ENCODE peak calls at places on chromosomes 13 and 19, in eight cellular contexts. O, A, Q, U, T, R, Z and P are unnamed samples.

GRCh38 chr19:42178791-42179500 is 38.5 kb downstream of the DEDD2 start:
- DNase-seq in A (peak; percentile 53), Z (no peak), Q (no peak), T (no peak), U (no peak), O (no peak), R (no peak), P (no peak)

GRCh38 chr13:93045836-93046235 is 180.8 kb upstream of the GPC6 start:
- DNase-seq in A (no peak), Z (no peak), Q (no peak), T (peak; percentile 21), R (no peak), U (no peak), O (no peak), P (peak; percentile 5)

GRCh38 chr13:70473912-70474311 is 365.7 kb upstream of the KLHL1 start:
- DNase-seq in U (no peak), A (no peak), Q (no peak), R (no peak), Z (no peak), T (no peak), O (no peak), P (no peak)

GRCh38 chr13:60335531-60335930 is 61.5 kb upstream of the TDRD3 start:
- DNase-seq in Q (no peak), Z (no peak), R (no peak), O (no peak), T (peak; percentile 30), U (no peak), A (no peak), P (peak; percentile 35)

GRCh38 chr13:80084086-80084676 is 256.7 kb downstream of the SPRY2 start:
- DNase-seq in A (no peak), U (no peak), Q (no peak), O (peak; percentile 91), Z (no peak), T (peak; percentile 96), R (no peak), P (peak; percentile 95)

GRCh38 chr19:39212377-39212742 is 8.3 kb upstream of the SYCN start:
- DNase-seq in R (peak; percentile 72), A (peak; percentile 33), U (peak; percentile 28), Q (peak; percentile 85), O (no peak), T (peak; percentile 21), Z (no peak), P (peak; percentile 14)

GRCh38 chr13:65926750-65927171 is 1303.4 kb downstream of the PCDH9 start:
- DNase-seq in T (no peak), Q (no peak), U (no peak), O (no peak), R (peak; percentile 63), Z (peak; percentile 11), A (peak; percentile 21), P (no peak)

GRCh38 chr19:3113100-3114017 is 19.2 kb downstream of the GNA11 start:
- DNase-seq in O (no peak), R (no peak), T (no peak), Q (no peak), Z (no peak), U (no peak), A (no peak), P (no peak)

GRCh38 chr13:87570669-87571068 is 100.5 kb upstream of the SLITRK5 start:
- DNase-seq in O (no peak), Z (no peak), R (no peak), U (no peak), T (no peak), Q (no peak), A (no peak), P (no peak)

GRCh38 chr13:50365683-50366391 is 350.6 kb downstream of the KCNRG start:
- DNase-seq in T (no peak), A (no peak), U (no peak), R (no peak), Z (no peak), O (no peak), Q (peak; percentile 79), P (peak; percentile 23)

GRCh38 chr13:102724923-102725322 is 30.1 kb upstream of the METTL21C start:
- DNase-seq in T (peak; percentile 74), Q (no peak), A (no peak), O (peak; percentile 23), Z (no peak), R (no peak), U (no peak), P (peak; percentile 90)

GRCh38 chr13:102729560-102730275 is 34.9 kb upstream of the METTL21C start:
- DNase-seq in O (peak; percentile 10), T (peak; percentile 91), Z (no peak), A (no peak), Q (no peak), U (no peak), R (no peak), P (peak; percentile 87)

GRCh38 chr13:102721800-102722231 is 27.0 kb upstream of the METTL21C start:
- DNase-seq in R (no peak), Z (no peak), A (no peak), O (peak; percentile 19), Q (no peak), T (peak; percentile 64), U (no peak), P (peak; percentile 60)

GRCh38 chr13:102726430-102726829 is 31.6 kb upstream of the METTL21C start:
- DNase-seq in Q (peak; percentile 10), O (no peak), A (no peak), U (no peak), T (no peak), R (no peak), Z (no peak), P (peak; percentile 28)
- TF ChIP-seq CTCF in Q (no peak), O (no peak), A (no peak), U (no peak), T (no peak), R (no peak), Z (no peak), P (peak; percentile 14)

GRCh38 chr19:29662604-29663404 is 2.5 kb upstream of the PLEKHF1 start:
- DNase-seq in A (no peak), Z (peak; percentile 62), Q (peak; percentile 58), R (peak; percentile 65), O (peak; percentile 63), T (peak; percentile 93), U (no peak), P (peak; percentile 84)

GRCh38 chr19:29665215-29665825 is at the start of gene PLEKHF1:
- DNase-seq in R (peak; percentile 94), T (peak; percentile 74), A (peak; percentile 95), U (peak; percentile 56), O (no peak), Z (peak; percentile 89), Q (peak; percentile 87), P (peak; percentile 70)

GRCh38 chr19:29665826-29666633 is 769 bp downstream of the PLEKHF1 start:
- DNase-seq in Q (peak; percentile 47), O (no peak), T (peak; percentile 70), R (peak; percentile 67), U (no peak), Z (peak; percentile 58), A (peak; percentile 28), P (no peak)

GRCh38 chr19:29663861-29664752 is 1.2 kb upstream of the PLEKHF1 start:
- DNase-seq in R (peak; percentile 62), U (no peak), Q (no peak), Z (no peak), O (no peak), A (no peak), T (no peak), P (peak; percentile 52)

DNA sequence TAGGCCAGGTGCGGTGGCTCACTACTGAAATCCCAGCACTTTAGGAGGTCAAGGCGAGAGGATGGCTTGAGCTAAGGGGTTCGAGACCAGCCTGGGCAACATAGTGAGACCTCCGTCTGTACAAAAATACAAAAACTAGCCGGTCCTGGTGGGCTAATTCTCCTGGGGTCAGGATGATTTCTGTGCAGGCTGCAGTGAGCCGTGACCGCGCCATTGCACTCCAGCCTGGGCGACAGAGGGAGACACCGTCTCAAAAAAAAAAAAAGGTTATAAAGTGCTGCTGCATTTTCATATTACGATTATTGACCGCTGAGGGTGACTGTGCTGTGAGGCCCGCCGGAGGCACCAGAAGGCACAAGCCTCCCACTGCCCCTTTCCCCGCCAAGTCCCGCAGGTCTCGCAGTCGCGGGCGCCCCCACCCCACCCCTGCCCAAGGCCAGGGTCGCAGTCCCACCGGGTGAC is 477 bp upstream of the PLEKHF1 start:
- DNase-seq in Q (no peak), U (no peak), Z (no peak), O (no peak), R (no peak), T (no peak), A (no peak), P (no peak)
- TF ChIP-seq CTCF in Q (peak; percentile 34), U (no peak), Z (no peak), O (no peak), R (peak; percentile 28), T (no peak), A (no peak), P (no peak)

GRCh38 chr19:13006431-13007281 is 11.4 kb downstream of the NFIX start:
- DNase-seq in Z (no peak), A (no peak), Q (no peak), R (no peak), T (no peak), U (no peak), O (no peak), P (no peak)

GRCh38 chr19:13010992-13011652 is 15.8 kb downstream of the NFIX start:
- DNase-seq in O (no peak), Z (no peak), A (no peak), R (no peak), Q (peak; percentile 29), T (no peak), U (no peak), P (no peak)

GRCh38 chr19:13007292-13008045 is 12.2 kb downstream of the NFIX start:
- DNase-seq in U (no peak), Z (peak; percentile 65), O (no peak), T (no peak), Q (no peak), R (peak; percentile 91), A (no peak), P (no peak)

GRCh38 chr19:13010038-13010991 is 15.0 kb downstream of the NFIX start:
- DNase-seq in U (no peak), R (peak; percentile 78), A (no peak), T (peak; percentile 36), O (no peak), Z (no peak), Q (no peak), P (no peak)

GRCh38 chr19:13008926-13009787 is 13.9 kb downstream of the NFIX start:
- DNase-seq in R (no peak), Q (no peak), O (no peak), A (no peak), T (no peak), U (no peak), Z (no peak), P (no peak)
- TF ChIP-seq CTCF in R (no peak), Q (no peak), O (no peak), A (no peak), T (no peak), U (no peak), Z (no peak), P (no peak)

GRCh38 chr13:107299717-107300116 is 731.8 kb upstream of the ARGLU1 start:
- DNase-seq in Q (no peak), R (no peak), T (no peak), O (no peak), Z (no peak), A (no peak), U (no peak), P (no peak)

GRCh38 chr13:107296804-107297203 is 728.9 kb upstream of the ARGLU1 start:
- DNase-seq in R (no peak), A (no peak), Q (no peak), U (no peak), O (no peak), Z (no peak), T (peak; percentile 20), P (peak; percentile 67)

GRCh38 chr13:107305178-107305577 is 737.2 kb upstream of the ARGLU1 start:
- DNase-seq in R (no peak), Q (no peak), O (no peak), A (no peak), T (no peak), U (no peak), Z (no peak), P (no peak)

GRCh38 chr13:107301724-107302374 is 733.9 kb upstream of the ARGLU1 start:
- DNase-seq in T (peak; percentile 31), A (no peak), Z (no peak), O (no peak), U (no peak), R (no peak), Q (no peak), P (peak; percentile 56)
- TF ChIP-seq CTCF in T (peak; percentile 16), A (no peak), Z (no peak), O (no peak), U (no peak), R (no peak), Q (no peak), P (peak; percentile 41)